ENCODE peak calls at places on chromosomes 13 and 19, in ten cellular contexts. I is chondrocyte; O is KBM-7; K is dermis microvascular lymphatic vessel endothelial cell; Z is activated T-cell treated with anti-CD3 and anti-CD28 coated beads for 1 hour; R is activated CD8-positive, alpha-beta memory T cell treated with anti-CD3 and anti-CD28 coated beads for 4 hours; J is C1 segment of cervical spinal cord; H is GM19239; B is fibroblast of the aortic adventitia; X is hepatic stellate cell. L is an unnamed sample.

GRCh38 chr13:28707629-28708427 is 10.9 kb downstream of the SLC46A3 start:
- DNase-seq in J (no peak), I (no peak), R (no peak), Z (no peak), H (no peak), O (peak; percentile 45), K (no peak), X (peak; percentile 18), B (peak; percentile 78), L (no peak)

GRCh38 chr19:45154064-45154827 is 6.5 kb downstream of the NKPD1 start:
- DNase-seq in Z (no peak), R (no peak), J (no peak), H (no peak), B (peak; percentile 83), O (no peak), I (no peak), K (peak; percentile 78), X (peak; percentile 77), L (no peak)

GRCh38 chr13:30907167-30907761 is 1.2 kb downstream of the MEDAG start:
- DNase-seq in O (no peak), I (no peak), J (no peak), B (peak; percentile 69), K (no peak), H (no peak), R (no peak), X (no peak), Z (no peak), L (no peak)

GRCh38 chr19:2277138-2277537 is 4.8 kb downstream of the PEAK3 start:
- DNase-seq in J (no peak), B (no peak), O (no peak), K (no peak), Z (no peak), X (no peak), I (no peak), R (no peak), H (no peak), L (no peak)

GRCh38 chr13:73842621-73843020 is 291.6 kb downstream of the KLF12 start:
- DNase-seq in I (no peak), J (no peak), O (no peak), Z (no peak), B (no peak), H (no peak), K (peak; percentile 14), R (no peak), X (no peak), L (peak; percentile 29)

GRCh38 chr19:53659292-53659691 is 27.5 kb downstream of the DPRX start:
- DNase-seq in Z (no peak), K (no peak), J (no peak), I (no peak), R (no peak), O (peak; percentile 7), H (no peak), B (no peak), X (no peak), L (peak; percentile 22)

GRCh38 chr19:6103217-6103644 is 7.1 kb downstream of the RFX2 start:
- DNase-seq in X (peak; percentile 85), B (peak; percentile 100), K (no peak), J (peak; percentile 35), Z (no peak), H (no peak), R (no peak), I (no peak), O (no peak), L (peak; percentile 95)

GRCh38 chr13:40206241-40207109 is 460.0 kb downstream of the FOXO1 start:
- DNase-seq in H (no peak), X (no peak), R (no peak), Z (no peak), B (peak; percentile 80), I (no peak), K (peak; percentile 63), J (no peak), O (peak; percentile 51), L (peak; percentile 79)

GRCh38 chr13:111406636-111407035 is 86.2 kb downstream of the TEX29 start:
- DNase-seq in Z (no peak), H (no peak), B (no peak), K (no peak), O (no peak), X (no peak), R (no peak), I (no peak), J (no peak), L (no peak)

GRCh38 chr13:41384749-41385503 is 72.4 kb upstream of the RGCC start:
- DNase-seq in I (no peak), X (no peak), R (no peak), K (no peak), H (no peak), B (peak; percentile 27), O (peak; percentile 33), Z (no peak), J (no peak), L (no peak)

GRCh38 chr13:61413572-61413971 is 2.1 kb downstream of the PCDH20 start:
- DNase-seq in O (no peak), J (peak; percentile 2), Z (no peak), B (no peak), H (no peak), X (no peak), K (no peak), R (no peak), I (peak; percentile 59), L (no peak)

GRCh38 chr13:48533986-48534600 is 1.2 kb upstream of the RCBTB2 start:
- DNase-seq in J (no peak), Z (no peak), I (no peak), B (no peak), O (peak; percentile 56), H (no peak), R (no peak), K (no peak), X (no peak), L (no peak)

GRCh38 chr13:24083722-24084421 is 76.6 kb upstream of the SPATA13 start:
- DNase-seq in B (no peak), O (no peak), Z (no peak), X (no peak), R (no peak), I (no peak), K (no peak), J (no peak), H (no peak), L (no peak)

GRCh38 chr13:57030671-57031070 is 110.0 kb upstream of the PRR20A start:
- DNase-seq in I (peak; percentile 34), J (no peak), Z (no peak), O (no peak), B (no peak), K (no peak), H (no peak), X (no peak), R (no peak), L (no peak)

GRCh38 chr13:75870397-75870801 is 234.3 kb downstream of the LMO7 start:
- DNase-seq in I (no peak), H (no peak), B (peak; percentile 59), R (no peak), X (no peak), K (no peak), Z (peak; percentile 2), O (peak; percentile 44), J (no peak), L (no peak)

GRCh38 chr19:57441979-57442752 is 7.0 kb downstream of the ZNF749 start:
- DNase-seq in I (no peak), O (no peak), B (no peak), X (no peak), K (no peak), J (no peak), R (no peak), Z (no peak), H (no peak), L (no peak)

GRCh38 chr19:17358395-17358794 is 18.7 kb downstream of the PLVAP start:
- DNase-seq in B (no peak), J (no peak), R (no peak), X (peak; percentile 82), Z (no peak), O (no peak), I (no peak), K (no peak), H (no peak), L (no peak)

GRCh38 chr13:27967736-27968315 is 1.3 kb downstream of the CDX2 start:
- DNase-seq in J (no peak), Z (no peak), H (no peak), B (no peak), O (no peak), K (no peak), R (no peak), I (no peak), X (no peak), L (no peak)

GRCh38 chr13:34224877-34225276 is 406.9 kb downstream of the RFC3 start:
- DNase-seq in B (no peak), K (no peak), Z (no peak), O (no peak), J (no peak), R (no peak), I (no peak), H (no peak), X (no peak), L (no peak)

GRCh38 chr13:35987572-35988513 is 143.3 kb downstream of the DCLK1 start:
- DNase-seq in R (no peak), B (no peak), K (no peak), O (no peak), J (no peak), X (no peak), Z (no peak), H (no peak), I (no peak), L (no peak)

GRCh38 chr13:26946675-26947342 is 186.2 kb upstream of the GPR12 start:
- DNase-seq in B (peak; percentile 86), R (no peak), O (peak; percentile 76), K (peak; percentile 18), Z (no peak), H (peak; percentile 36), I (no peak), J (no peak), X (peak; percentile 64), L (no peak)

GRCh38 chr13:46492946-46493345 is 60.0 kb upstream of the LRCH1 start:
- DNase-seq in R (no peak), I (no peak), X (peak; percentile 31), J (no peak), Z (no peak), K (peak; percentile 23), O (peak; percentile 57), B (peak; percentile 81), H (no peak), L (no peak)